ENCODE peak calls at places on chromosomes 5 and 9, in nine cellular contexts. One of them, this sample, is unnamed.

GRCh38 chr5:153358315-153358976 is 132.0 kb upstream of the GRIA1 start:
- DNase-seq in MM.1S: peak
- DNase-seq in uterus: no peak
- DNase-seq in upper lobe of right lung: no peak
- DNase-seq in Peyer's patch: no peak
- DNase-seq in brain microvascular endothelial cell: no peak
- DNase-seq in breast epithelium: no peak
- DNase-seq in sigmoid colon: no peak
- DNase-seq in psoas muscle: no peak
- DNase-seq in this sample: no peak

GRCh38 chr5:160702323-160702722 is 149.7 kb downstream of the ATP10B start:
- DNase-seq in Peyer's patch: no peak
- DNase-seq in brain microvascular endothelial cell: no peak
- DNase-seq in uterus: no peak
- DNase-seq in sigmoid colon: no peak
- DNase-seq in psoas muscle: no peak
- DNase-seq in MM.1S: no peak
- DNase-seq in upper lobe of right lung: no peak
- DNase-seq in breast epithelium: no peak
- DNase-seq in this sample: no peak

GRCh38 chr5:99083197-99083596 is 154.4 kb upstream of the CHD1 start:
- DNase-seq in uterus: no peak
- DNase-seq in Peyer's patch: no peak
- DNase-seq in brain microvascular endothelial cell: no peak
- DNase-seq in upper lobe of right lung: no peak
- DNase-seq in sigmoid colon: no peak
- DNase-seq in MM.1S: no peak
- DNase-seq in breast epithelium: no peak
- DNase-seq in psoas muscle: no peak
- DNase-seq in this sample: no peak

GRCh38 chr5:62152394-62153123 is 153.4 kb upstream of the KIF2A start:
- DNase-seq in Peyer's patch: no peak
- DNase-seq in brain microvascular endothelial cell: no peak
- DNase-seq in upper lobe of right lung: no peak
- DNase-seq in breast epithelium: no peak
- DNase-seq in psoas muscle: no peak
- DNase-seq in uterus: no peak
- DNase-seq in MM.1S: no peak
- DNase-seq in sigmoid colon: no peak
- DNase-seq in this sample: no peak

GRCh38 chr5:80242849-80243248 is 13.0 kb downstream of the SERINC5 start:
- DNase-seq in brain microvascular endothelial cell: no peak
- DNase-seq in breast epithelium: no peak
- DNase-seq in psoas muscle: no peak
- DNase-seq in MM.1S: no peak
- DNase-seq in uterus: no peak
- DNase-seq in Peyer's patch: no peak
- DNase-seq in sigmoid colon: no peak
- DNase-seq in upper lobe of right lung: no peak
- DNase-seq in this sample: no peak

GRCh38 chr5:133155326-133155969 is 103.6 kb downstream of the HSPA4 start:
- DNase-seq in Peyer's patch: no peak
- DNase-seq in breast epithelium: no peak
- DNase-seq in sigmoid colon: no peak
- DNase-seq in uterus: no peak
- DNase-seq in brain microvascular endothelial cell: no peak
- DNase-seq in MM.1S: no peak
- DNase-seq in upper lobe of right lung: no peak
- DNase-seq in psoas muscle: no peak
- DNase-seq in this sample: no peak

GRCh38 chr5:115888027-115888426 is 46.3 kb downstream of the AP3S1 start:
- DNase-seq in breast epithelium: no peak
- DNase-seq in sigmoid colon: no peak
- DNase-seq in MM.1S: no peak
- DNase-seq in brain microvascular endothelial cell: no peak
- DNase-seq in psoas muscle: no peak
- DNase-seq in Peyer's patch: no peak
- DNase-seq in uterus: no peak
- DNase-seq in upper lobe of right lung: no peak
- DNase-seq in this sample: no peak

GRCh38 chr5:180291234-180291940 is 496 bp downstream of the MAPK9 start:
- DNase-seq in uterus: peak
- DNase-seq in brain microvascular endothelial cell: no peak
- DNase-seq in breast epithelium: no peak
- DNase-seq in psoas muscle: no peak
- DNase-seq in MM.1S: peak
- DNase-seq in sigmoid colon: no peak
- DNase-seq in Peyer's patch: peak
- DNase-seq in upper lobe of right lung: peak
- DNase-seq in this sample: no peak

GRCh38 chr5:66174338-66174737 is 30.2 kb downstream of the SREK1 start:
- DNase-seq in brain microvascular endothelial cell: peak
- DNase-seq in upper lobe of right lung: no peak
- DNase-seq in Peyer's patch: no peak
- DNase-seq in psoas muscle: no peak
- DNase-seq in uterus: no peak
- DNase-seq in breast epithelium: no peak
- DNase-seq in sigmoid colon: no peak
- DNase-seq in MM.1S: no peak
- DNase-seq in this sample: no peak

GRCh38 chr9:21326526-21327139 is 8.6 kb downstream of the KLHL9 start:
- DNase-seq in MM.1S: peak
- DNase-seq in uterus: no peak
- DNase-seq in Peyer's patch: no peak
- DNase-seq in breast epithelium: no peak
- DNase-seq in upper lobe of right lung: no peak
- DNase-seq in brain microvascular endothelial cell: no peak
- DNase-seq in psoas muscle: no peak
- DNase-seq in sigmoid colon: no peak
- DNase-seq in this sample: no peak
- TF ChIP-seq CTCF in MM.1S: peak
- TF ChIP-seq CTCF in uterus: peak
- TF ChIP-seq CTCF in Peyer's patch: peak
- TF ChIP-seq CTCF in breast epithelium: peak
- TF ChIP-seq CTCF in upper lobe of right lung: peak
- TF ChIP-seq CTCF in brain microvascular endothelial cell: peak
- TF ChIP-seq CTCF in psoas muscle: peak
- TF ChIP-seq CTCF in sigmoid colon: peak
- TF ChIP-seq CTCF in this sample: peak

GRCh38 chr9:13718086-13718485 is 438.6 kb upstream of the MPDZ start:
- DNase-seq in uterus: no peak
- DNase-seq in upper lobe of right lung: no peak
- DNase-seq in Peyer's patch: no peak
- DNase-seq in MM.1S: peak
- DNase-seq in psoas muscle: no peak
- DNase-seq in brain microvascular endothelial cell: peak
- DNase-seq in breast epithelium: no peak
- DNase-seq in sigmoid colon: no peak
- DNase-seq in this sample: no peak

GRCh38 chr9:13719981-13720380 is 440.5 kb upstream of the MPDZ start:
- DNase-seq in upper lobe of right lung: no peak
- DNase-seq in brain microvascular endothelial cell: peak
- DNase-seq in uterus: no peak
- DNase-seq in sigmoid colon: no peak
- DNase-seq in MM.1S: no peak
- DNase-seq in psoas muscle: no peak
- DNase-seq in Peyer's patch: no peak
- DNase-seq in breast epithelium: no peak
- DNase-seq in this sample: no peak

GRCh38 chr9:13717356-13718057 is 438.0 kb upstream of the MPDZ start:
- DNase-seq in psoas muscle: no peak
- DNase-seq in sigmoid colon: no peak
- DNase-seq in MM.1S: no peak
- DNase-seq in breast epithelium: no peak
- DNase-seq in upper lobe of right lung: no peak
- DNase-seq in brain microvascular endothelial cell: peak
- DNase-seq in uterus: no peak
- DNase-seq in Peyer's patch: no peak
- DNase-seq in this sample: no peak

GRCh38 chr9:13719410-13719809 is 439.9 kb upstream of the MPDZ start:
- DNase-seq in breast epithelium: no peak
- DNase-seq in upper lobe of right lung: no peak
- DNase-seq in MM.1S: no peak
- DNase-seq in brain microvascular endothelial cell: peak
- DNase-seq in psoas muscle: no peak
- DNase-seq in Peyer's patch: no peak
- DNase-seq in uterus: no peak
- DNase-seq in sigmoid colon: no peak
- DNase-seq in this sample: no peak

DNA sequence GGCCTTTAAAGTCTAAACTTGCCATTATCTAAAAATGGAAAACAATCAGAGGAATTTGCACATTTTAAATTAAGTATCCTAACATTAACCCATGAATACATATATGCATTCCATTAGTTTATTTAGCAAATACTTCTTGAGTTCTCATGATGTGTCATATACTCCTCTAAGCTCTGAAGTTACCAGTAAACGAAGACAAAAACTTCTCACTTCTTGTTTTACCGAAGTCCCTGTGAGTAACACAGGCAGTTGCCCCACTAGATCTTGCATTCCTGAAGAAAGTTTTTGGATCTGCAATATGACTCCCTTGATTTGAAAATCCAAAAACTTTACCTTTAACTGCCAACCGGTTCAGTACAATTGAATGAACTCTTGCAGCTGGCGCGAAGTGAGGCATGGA is 439.0 kb upstream of the MPDZ start:
- DNase-seq in psoas muscle: no peak
- DNase-seq in breast epithelium: no peak
- DNase-seq in Peyer's patch: no peak
- DNase-seq in upper lobe of right lung: no peak
- DNase-seq in brain microvascular endothelial cell: no peak
- DNase-seq in sigmoid colon: no peak
- DNase-seq in uterus: no peak
- DNase-seq in MM.1S: no peak
- DNase-seq in this sample: no peak
- H3K27ac ChIP-seq in psoas muscle: no peak
- H3K27ac ChIP-seq in breast epithelium: peak
- H3K27ac ChIP-seq in Peyer's patch: no peak
- H3K27ac ChIP-seq in upper lobe of right lung: no peak
- H3K27ac ChIP-seq in brain microvascular endothelial cell: peak
- H3K27ac ChIP-seq in sigmoid colon: no peak
- H3K27ac ChIP-seq in uterus: no peak
- H3K27ac ChIP-seq in MM.1S: no peak
- H3K27ac ChIP-seq in this sample: no peak

DNA sequence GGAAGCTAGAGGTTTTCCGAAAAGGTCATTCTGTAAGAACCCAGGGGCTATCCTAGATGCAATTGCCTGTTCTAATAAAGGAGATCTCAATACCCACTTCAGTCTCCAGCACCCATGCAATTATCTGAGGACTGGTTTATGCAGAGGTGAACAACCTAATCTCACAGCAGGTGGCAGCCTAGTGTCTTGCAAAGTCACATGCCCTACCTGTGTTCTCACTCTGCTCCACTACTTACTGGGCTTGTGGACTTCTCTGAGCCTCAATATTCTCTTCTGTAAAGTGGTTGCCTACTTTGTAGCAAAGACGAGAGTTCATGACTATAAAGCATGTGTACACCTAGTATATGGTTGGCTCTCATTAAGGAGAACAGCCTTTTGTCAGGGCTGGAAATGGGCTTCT is 21.0 kb upstream of the ALDH1B1 start:
- DNase-seq in sigmoid colon: no peak
- DNase-seq in breast epithelium: no peak
- DNase-seq in MM.1S: peak
- DNase-seq in upper lobe of right lung: no peak
- DNase-seq in psoas muscle: no peak
- DNase-seq in brain microvascular endothelial cell: no peak
- DNase-seq in uterus: peak
- DNase-seq in Peyer's patch: peak
- DNase-seq in this sample: no peak
- TF ChIP-seq CTCF in sigmoid colon: no peak
- TF ChIP-seq CTCF in breast epithelium: peak
- TF ChIP-seq CTCF in MM.1S: peak
- TF ChIP-seq CTCF in upper lobe of right lung: peak
- TF ChIP-seq CTCF in psoas muscle: peak
- TF ChIP-seq CTCF in brain microvascular endothelial cell: peak
- TF ChIP-seq CTCF in uterus: peak
- TF ChIP-seq CTCF in Peyer's patch: peak
- TF ChIP-seq CTCF in this sample: no peak

GRCh38 chr5:172899436-172899835 is 59.8 kb upstream of the RPL26L1 start:
- DNase-seq in MM.1S: no peak
- DNase-seq in sigmoid colon: no peak
- DNase-seq in breast epithelium: no peak
- DNase-seq in psoas muscle: no peak
- DNase-seq in brain microvascular endothelial cell: no peak
- DNase-seq in Peyer's patch: no peak
- DNase-seq in upper lobe of right lung: no peak
- DNase-seq in uterus: no peak
- DNase-seq in this sample: peak
- H3K27ac ChIP-seq in MM.1S: no peak
- H3K27ac ChIP-seq in sigmoid colon: peak
- H3K27ac ChIP-seq in breast epithelium: no peak
- H3K27ac ChIP-seq in psoas muscle: peak
- H3K27ac ChIP-seq in brain microvascular endothelial cell: peak
- H3K27ac ChIP-seq in Peyer's patch: no peak
- H3K27ac ChIP-seq in upper lobe of right lung: peak
- H3K27ac ChIP-seq in uterus: peak
- H3K27ac ChIP-seq in this sample: no peak

GRCh38 chr9:78296893-78297671 is at the start of gene PSAT1:
- DNase-seq in psoas muscle: peak
- DNase-seq in upper lobe of right lung: peak
- DNase-seq in uterus: peak
- DNase-seq in breast epithelium: peak
- DNase-seq in Peyer's patch: peak
- DNase-seq in MM.1S: peak
- DNase-seq in sigmoid colon: peak
- DNase-seq in brain microvascular endothelial cell: peak
- DNase-seq in this sample: peak
- TF ChIP-seq CTCF in psoas muscle: no peak
- TF ChIP-seq CTCF in upper lobe of right lung: no peak
- TF ChIP-seq CTCF in uterus: no peak
- TF ChIP-seq CTCF in breast epithelium: no peak
- TF ChIP-seq CTCF in Peyer's patch: peak
- TF ChIP-seq CTCF in MM.1S: no peak
- TF ChIP-seq CTCF in sigmoid colon: no peak
- TF ChIP-seq CTCF in brain microvascular endothelial cell: no peak
- TF ChIP-seq CTCF in this sample: no peak

This sample was measured in left lung.